ENCODE peak calls at places on chromosomes 1 and 21, in four cellular contexts. D is K562, A is suprapubic skin, Y is tibial nerve. O is an unnamed sample.

GRCh38 chr21:44010429-44010828 is 1.7 kb upstream of the TRAPPC10 start:
- DNase-seq in D (peak; percentile 68), A (no peak), Y (no peak), O (no peak)

GRCh38 chr1:184199797-184200170 is 148.3 kb downstream of the TSEN15 start:
- DNase-seq in D (no peak), A (no peak), Y (no peak), O (no peak)

GRCh38 chr1:64881281-64881680 is 85.1 kb downstream of the JAK1 start:
- DNase-seq in D (no peak), A (no peak), Y (no peak), O (no peak)

GRCh38 chr1:187203257-187203656 is 374.5 kb downstream of the PLA2G4A start:
- DNase-seq in D (no peak), A (no peak), Y (no peak), O (no peak)

GRCh38 chr1:219323426-219323825 is 149.7 kb downstream of the LYPLAL1 start:
- DNase-seq in D (no peak), A (no peak), Y (no peak), O (no peak)

GRCh38 chr1:200958597-200958996 is 63.9 kb downstream of the INAVA start:
- DNase-seq in D (no peak), A (no peak), Y (no peak), O (no peak)

GRCh38 chr21:31258073-31258472 is 86.0 kb downstream of the TIAM1 start:
- DNase-seq in D (no peak), A (no peak), Y (no peak), O (no peak)

GRCh38 chr1:236734141-236734765 is 48.0 kb downstream of the ACTN2 start:
- DNase-seq in D (no peak), A (no peak), Y (no peak), O (no peak)

DNA sequence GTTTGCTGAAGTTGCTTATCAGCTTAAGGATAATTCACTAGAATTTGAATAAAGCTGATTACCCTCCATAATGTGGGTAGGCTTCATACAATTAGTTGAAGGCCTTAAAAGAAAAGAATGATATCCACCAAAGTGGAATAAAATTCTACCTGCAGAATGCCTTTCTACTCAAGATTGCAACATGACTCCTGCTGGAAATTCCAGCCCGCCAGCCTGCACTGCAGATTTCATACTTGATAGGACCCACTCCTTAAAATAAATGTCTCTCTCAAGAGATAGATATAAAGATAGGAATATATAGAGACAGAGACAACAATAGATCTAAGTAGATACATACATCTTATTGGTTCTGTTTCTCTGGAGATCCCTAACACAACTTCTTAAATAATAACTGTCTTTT is 23.7 kb upstream of the INSL5 start:
- DNase-seq in D (no peak), A (no peak), Y (no peak), O (no peak)
- TF ChIP-seq CTCF in D (no peak), A (no peak), Y (no peak), O (no peak)

DNA sequence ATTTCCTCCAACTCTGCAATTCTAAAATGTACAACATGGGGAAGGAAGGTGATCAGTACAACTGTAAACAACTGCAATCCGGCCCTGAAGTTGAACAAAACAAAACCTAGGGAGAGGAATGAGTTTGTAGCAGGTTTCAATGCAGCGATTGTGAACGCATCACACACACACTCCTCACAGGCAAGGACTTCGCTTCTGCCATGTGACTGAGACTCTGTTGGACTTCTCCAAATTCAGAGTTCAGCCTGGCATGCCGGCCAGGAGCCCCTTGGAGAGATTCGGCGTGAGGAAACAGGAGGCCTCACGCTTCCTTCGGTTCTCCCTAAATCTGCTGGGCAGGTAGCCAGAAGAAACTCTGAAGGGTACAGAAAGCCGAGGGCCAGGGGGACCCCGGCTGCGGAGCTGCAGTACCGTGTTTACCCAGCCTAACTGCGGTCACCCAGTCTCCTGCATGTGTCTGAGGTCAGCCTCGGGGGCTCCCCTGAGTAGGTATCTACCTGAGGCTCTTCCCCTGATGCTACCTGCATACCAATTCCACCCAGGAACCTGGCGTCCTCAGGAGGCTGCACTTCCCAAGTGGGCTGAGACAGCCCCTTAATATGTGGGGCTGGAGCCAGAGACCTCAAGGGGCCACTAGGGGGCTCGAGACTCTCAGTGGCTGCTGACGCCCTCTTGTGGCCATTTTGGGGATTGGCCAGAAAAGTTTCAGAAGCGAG is 2.9 kb upstream of the ANXA9 start:
- DNase-seq in D (peak; percentile 95), A (peak; percentile 92), Y (peak; percentile 91), O (no peak)
- TF ChIP-seq EP300 in D (peak; percentile 54), A (no peak), Y (peak; percentile 76), O (no peak)

GRCh38 chr1:31683997-31684396 is 19.8 kb downstream of the COL16A1 start:
- DNase-seq in D (peak; percentile 36), A (no peak), Y (no peak), O (peak; percentile 29)
- TF ChIP-seq CTCF in D (peak; percentile 66), A (no peak), Y (no peak), O (peak; percentile 21)

GRCh38 chr1:29208462-29208861 is 22.3 kb downstream of the MECR start:
- DNase-seq in D (peak; percentile 53), A (no peak), Y (no peak), O (no peak)

GRCh38 chr1:29211086-29212030 is 19.4 kb downstream of the MECR start:
- DNase-seq in D (no peak), A (no peak), Y (no peak), O (no peak)

GRCh38 chr1:29209173-29209572 is 21.6 kb downstream of the MECR start:
- DNase-seq in D (no peak), A (no peak), Y (no peak), O (no peak)

GRCh38 chr1:29213055-29213454 is 17.7 kb downstream of the MECR start:
- DNase-seq in D (no peak), A (no peak), Y (no peak), O (no peak)

DNA sequence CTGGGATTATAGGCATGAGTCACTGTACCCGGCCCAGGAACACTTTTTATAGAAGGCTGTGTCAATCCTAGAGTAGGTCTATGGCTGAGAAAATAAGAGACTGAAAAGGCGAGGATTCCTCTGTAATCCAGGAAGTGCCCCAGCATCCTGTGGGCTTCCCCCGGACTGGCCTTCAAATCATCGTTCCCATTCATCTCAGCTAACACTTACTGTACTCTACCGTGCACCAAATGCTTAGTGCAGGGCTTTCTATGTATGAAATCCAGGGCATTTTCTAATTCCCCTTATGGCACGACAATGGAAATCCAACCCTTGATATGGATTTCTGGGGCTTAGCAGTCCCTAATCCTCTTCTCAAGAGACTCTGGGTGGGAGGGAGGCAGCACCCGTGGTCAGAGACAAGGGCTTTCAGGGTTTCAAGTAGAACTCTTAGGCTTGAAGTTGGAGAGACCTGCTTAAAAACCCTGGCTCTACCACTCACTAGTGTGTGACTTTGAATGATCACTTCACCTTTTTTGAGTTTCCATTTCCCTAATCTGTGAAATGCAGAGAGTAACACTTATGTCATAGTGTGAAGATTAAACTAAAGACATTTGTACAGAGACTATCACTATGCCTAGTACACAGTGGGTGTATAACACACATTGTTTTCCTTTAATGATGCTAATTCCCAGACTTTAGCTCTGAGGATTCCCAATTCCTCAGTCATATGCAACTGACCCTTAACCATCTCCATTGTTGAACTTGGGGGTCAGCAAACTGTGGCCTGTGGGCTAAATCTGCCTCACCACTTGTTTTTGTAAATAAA is 20.3 kb downstream of the MECR start:
- DNase-seq in D (no peak), A (no peak), Y (no peak), O (no peak)
- TF ChIP-seq EP300 in D (no peak), A (no peak), Y (no peak), O (no peak)

GRCh38 chr1:89633745-89634625 is 1.1 kb downstream of the LRRC8C start:
- DNase-seq in D (peak; percentile 38), A (no peak), Y (no peak), O (no peak)

GRCh38 chr1:89632213-89633102 is 462 bp upstream of the LRRC8C start:
- DNase-seq in D (peak; percentile 79), A (peak; percentile 91), Y (peak; percentile 57), O (peak; percentile 89)

GRCh38 chr1:89631756-89632155 is 1.2 kb upstream of the LRRC8C start:
- DNase-seq in D (no peak), A (no peak), Y (no peak), O (no peak)

GRCh38 chr1:89635825-89636815 is 3.2 kb downstream of the LRRC8C start:
- DNase-seq in D (no peak), A (no peak), Y (no peak), O (no peak)

DNA sequence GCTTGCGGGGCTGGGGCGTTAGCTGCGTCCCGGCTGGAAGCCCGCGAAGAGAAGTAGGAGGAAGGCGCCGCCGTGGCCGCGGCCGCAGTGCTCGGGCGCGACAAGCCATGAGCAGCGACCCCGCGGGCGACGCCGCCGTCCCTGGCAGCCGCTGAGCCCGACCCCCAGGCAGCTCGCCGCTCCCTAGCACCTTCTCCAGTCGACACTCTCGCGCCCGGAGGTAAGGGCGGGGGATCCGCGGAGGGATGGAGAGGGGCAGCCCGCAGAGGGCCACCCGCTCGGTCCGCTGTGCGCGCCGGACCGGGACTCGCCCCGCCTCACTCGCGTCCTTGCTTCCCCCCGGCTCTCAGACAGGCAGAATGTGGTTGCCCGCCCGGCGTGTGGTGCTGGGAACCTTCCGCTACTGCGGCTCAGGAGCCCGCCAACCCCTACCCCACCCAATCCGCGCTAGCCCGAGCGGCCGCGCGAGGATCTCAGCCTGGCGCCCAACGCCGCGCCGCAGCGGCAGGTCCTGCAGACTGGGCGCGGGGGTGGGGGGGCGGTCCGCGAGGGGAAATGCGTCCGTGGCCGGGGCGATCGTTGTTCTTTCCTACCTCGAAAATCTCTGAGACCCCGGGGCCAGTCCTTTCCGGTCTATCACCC is at the start of gene LRRC8C:
- DNase-seq in D (peak; percentile 59), A (peak; percentile 81), Y (no peak), O (peak; percentile 56)
- TF ChIP-seq CTCF in D (no peak), A (no peak), Y (no peak), O (no peak)

O was measured in upper lobe of left lung.